ENCODE peak calls at places on chromosomes 7 and 10, in eight cellular contexts. P is GM23338; R is cardiac muscle cell; K is CD4-positive, alpha-beta memory T cell; U is left ventricle myocardium inferior; D is dorsolateral prefrontal cortex; L is AG04450; W is heart right ventricle. N is an unnamed sample. For H3K27me3, the result is how much of the 10 kb centered on the place peaks cover.

GRCh38 chr10:128976886-128977285 is 490.2 kb upstream of the MGMT start:
- DNase-seq in U (no peak), D (no peak), R (no peak), P (no peak), L (no peak), W (no peak), K (no peak), N (no peak)

GRCh38 chr10:98446121-98446655 is 547 bp downstream of the HPS1 start:
- DNase-seq in L (no peak), W (peak), U (no peak), P (peak), K (peak), D (peak), R (peak), N (peak)

GRCh38 chr10:90621577-90621976 is 236.3 kb downstream of the HTR7 start:
- DNase-seq in R (peak), L (no peak), K (no peak), W (no peak), P (peak), U (no peak), D (no peak), N (no peak)

GRCh38 chr10:17022898-17023297 is 106.7 kb downstream of the CUBN start:
- DNase-seq in L (no peak), K (no peak), W (no peak), U (no peak), R (no peak), D (no peak), P (peak), N (no peak)

GRCh38 chr7:83096065-83096580 is 66.6 kb downstream of the PCLO start:
- DNase-seq in U (no peak), R (no peak), P (no peak), K (no peak), L (no peak), W (no peak), D (no peak), N (no peak)

GRCh38 chr10:91162050-91162494 is 58.4 kb upstream of the PCGF5 start:
- DNase-seq in U (no peak), R (no peak), L (no peak), P (no peak), W (no peak), D (no peak), K (peak), N (no peak)

GRCh38 chr7:137591444-137591843 is 247.9 kb upstream of the PTN start:
- DNase-seq in R (peak), D (no peak), P (peak), K (no peak), W (no peak), L (no peak), U (no peak), N (peak)

GRCh38 chr7:129499915-129500463 is 2.3 kb upstream of the SMKR1 start:
- DNase-seq in K (no peak), U (no peak), D (no peak), L (no peak), R (no peak), P (no peak), W (no peak), N (peak)

GRCh38 chr10:129131439-129132122 is 335.5 kb upstream of the MGMT start:
- DNase-seq in L (no peak), P (no peak), U (no peak), D (no peak), W (no peak), K (no peak), R (no peak), N (no peak)

GRCh38 chr10:133230023-133230319 is at the start of gene UTF1:
- DNase-seq in R (no peak), L (no peak), W (no peak), U (no peak), K (no peak), D (no peak), P (peak), N (no peak)

GRCh38 chr7:27159278-27160146 is 3.0 kb upstream of the HOXA7 start:
- DNase-seq in L (no peak), K (no peak), R (no peak), U (peak), W (no peak), P (no peak), D (peak), N (no peak)

GRCh38 chr7:137755846-137756685 is 90.7 kb downstream of the DGKI start:
- DNase-seq in U (no peak), P (no peak), W (no peak), K (no peak), L (no peak), R (no peak), D (no peak), N (no peak)

GRCh38 chr10:101060036-101060950 is 1.5 kb upstream of the KAZALD1 start:
- DNase-seq in R (peak), U (peak), P (peak), K (peak), D (peak), W (peak), L (peak), N (peak)

GRCh38 chr10:131570716-131571307 is 259.3 kb upstream of the TCERG1L start:
- DNase-seq in L (no peak), P (no peak), U (no peak), K (no peak), D (peak), W (no peak), R (no peak), N (no peak)

GRCh38 chr7:131071786-131072504 is 255.7 kb upstream of the MKLN1 start:
- DNase-seq in L (no peak), W (no peak), D (no peak), U (no peak), P (peak), K (no peak), R (no peak), N (peak)

GRCh38 chr7:96675548-96675947 is 34.1 kb downstream of the SEM1 start:
- DNase-seq in L (no peak), P (no peak), R (no peak), D (no peak), U (no peak), K (no peak), W (no peak), N (no peak)

GRCh38 chr10:101257121-101257890 is 28.0 kb upstream of the LBX1 start:
- DNase-seq in L (no peak), K (no peak), P (no peak), D (no peak), U (no peak), W (no peak), R (no peak), N (no peak)

GRCh38 chr10:107728807-107729206 is 564.3 kb upstream of the SORCS1 start:
- DNase-seq in U (no peak), P (no peak), W (no peak), K (no peak), L (no peak), R (no peak), D (no peak), N (no peak)

GRCh38 chr10:31399171-31399570 is 80.2 kb downstream of the ZEB1 start:
- DNase-seq in P (no peak), D (no peak), U (no peak), W (no peak), K (no peak), R (no peak), L (no peak), N (no peak)

GRCh38 chr10:48605786-48606529 is 1.1 kb upstream of the ARHGAP22 start:
- DNase-seq in D (no peak), W (no peak), U (no peak), R (no peak), L (no peak), P (no peak), K (no peak), N (no peak)

GRCh38 chr10:50286517-50286916 is 35.2 kb upstream of the ASAH2 start:
- DNase-seq in K (no peak), W (no peak), R (no peak), D (no peak), P (no peak), U (no peak), L (no peak), N (no peak)

GRCh38 chr7:13336227-13336626 is 648.8 kb downstream of the ARL4A start:
- DNase-seq in D (no peak), W (no peak), K (no peak), P (no peak), L (no peak), R (no peak), U (no peak), N (no peak)

GRCh38 chr10:23543696-23544095 is 104.8 kb downstream of the OTUD1 start:
- DNase-seq in P (no peak), L (no peak), D (no peak), U (no peak), W (no peak), K (no peak), R (no peak), N (no peak)

GRCh38 chr7:27128776-27129728 is 1.5 kb downstream of the HOXA4 start:
- DNase-seq in W (no peak), P (no peak), D (no peak), U (no peak), L (no peak), K (no peak), R (no peak), N (no peak)

GRCh38 chr10:42983595-42983990 is 93.3 kb upstream of the RET start:
- DNase-seq in R (no peak), D (peak), P (no peak), U (no peak), L (no peak), W (no peak), K (no peak), N (no peak)

GRCh38 chr10:42981358-42982236 is 95.3 kb upstream of the RET start:
- DNase-seq in L (no peak), R (no peak), K (no peak), U (no peak), P (no peak), D (peak), W (no peak), N (no peak)

GRCh38 chr10:42984761-42985325 is 92.0 kb upstream of the RET start:
- DNase-seq in K (no peak), P (no peak), R (no peak), D (peak), L (no peak), W (no peak), U (no peak), N (no peak)

GRCh38 chr10:42984035-42984610 is 92.7 kb upstream of the RET start:
- DNase-seq in D (peak), L (no peak), W (no peak), K (no peak), R (no peak), P (no peak), U (no peak), N (no peak)

DNA sequence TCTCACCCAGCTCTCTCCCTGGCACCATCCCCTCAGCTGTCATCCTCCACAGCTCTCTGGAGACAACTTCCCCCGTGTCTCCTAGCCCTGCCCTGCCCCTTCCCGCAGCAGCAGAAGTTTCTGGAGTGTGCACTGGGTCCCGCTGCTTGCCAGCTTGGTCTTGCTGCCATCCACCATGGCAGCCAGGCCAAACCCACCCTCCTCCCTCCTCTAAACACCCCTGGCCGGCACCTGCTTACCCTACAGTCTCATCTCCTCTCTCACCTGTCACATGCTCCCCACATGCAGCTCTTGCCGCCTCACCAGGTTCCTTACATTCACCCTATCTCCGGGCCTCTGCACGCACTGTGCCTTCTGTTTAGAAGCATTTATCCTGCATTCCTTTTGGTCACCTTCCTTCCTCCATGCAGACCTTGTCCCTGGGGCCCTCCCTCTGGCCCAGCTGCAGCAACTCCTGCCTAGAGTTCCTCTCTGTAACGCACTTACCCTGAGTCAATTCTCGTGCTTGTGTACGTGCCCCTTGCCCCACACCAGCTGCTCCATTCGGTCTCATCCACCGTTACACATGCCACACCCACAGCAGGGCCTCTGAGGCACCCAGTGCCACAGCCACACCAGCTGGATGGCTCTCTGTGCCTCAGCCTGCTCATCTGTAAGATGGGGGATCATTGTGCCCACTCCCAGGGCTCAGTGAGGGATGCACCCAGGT is 93.8 kb upstream of the RET start:
- DNase-seq in K (no peak), W (no peak), D (peak), P (no peak), U (no peak), R (no peak), L (no peak), N (no peak)
- H3K27me3 ChIP-seq in K (under half), W (under half), D (under half), P (under half), U (under half), R (under half), L (under half), N (under half)

DNA sequence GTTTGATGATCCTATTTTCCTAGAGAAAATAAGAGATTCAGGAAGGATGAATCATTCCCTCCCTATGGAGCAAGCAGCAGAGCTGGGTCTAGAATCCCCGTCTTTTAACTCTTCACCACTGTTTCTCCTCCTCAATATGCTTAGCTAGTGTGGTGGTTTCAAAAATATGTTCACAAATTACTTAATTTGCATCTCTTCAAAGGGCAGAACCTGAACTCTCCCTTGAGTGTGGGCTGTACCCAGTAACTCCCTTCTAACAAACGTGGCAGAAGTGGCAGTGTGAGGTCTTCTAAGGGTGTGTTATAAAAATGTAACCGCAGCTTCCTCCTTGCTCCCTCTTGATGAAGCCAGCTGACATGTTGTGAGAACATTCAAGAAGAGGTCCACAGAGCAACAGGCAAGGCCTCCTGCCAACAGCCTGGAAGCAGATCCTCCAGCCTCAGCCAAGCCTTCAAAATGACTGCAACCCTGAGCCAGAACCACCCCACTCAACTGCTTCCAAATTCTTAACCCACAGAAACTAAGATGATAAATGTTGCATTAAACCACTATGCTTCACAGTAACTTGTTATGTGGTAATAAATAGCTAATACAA is 36.6 kb downstream of the SRPK2 start:
- DNase-seq in L (peak), R (no peak), P (no peak), D (peak), U (peak), K (peak), W (peak), N (peak)
- H3K4me3 ChIP-seq in L (peak), R (no peak), P (no peak), D (no peak), U (peak), K (no peak), W (peak), N (peak)

GRCh38 chr10:97138174-97138573 is 47.6 kb downstream of the SLIT1 start:
- DNase-seq in U (no peak), W (no peak), D (no peak), P (peak), L (no peak), K (no peak), R (no peak), N (no peak)

GRCh38 chr10:97134983-97135382 is 50.8 kb downstream of the SLIT1 start:
- DNase-seq in D (no peak), W (no peak), L (no peak), P (no peak), R (no peak), U (no peak), K (no peak), N (no peak)

GRCh38 chr10:97135464-97135863 is 50.3 kb downstream of the SLIT1 start:
- DNase-seq in W (no peak), P (no peak), K (no peak), L (no peak), D (no peak), U (no peak), R (no peak), N (no peak)

GRCh38 chr10:97138777-97139317 is 46.9 kb downstream of the SLIT1 start:
- DNase-seq in K (no peak), L (no peak), D (no peak), P (no peak), R (peak), U (peak), W (no peak), N (no peak)

GRCh38 chr10:97136744-97137143 is 49.0 kb downstream of the SLIT1 start:
- DNase-seq in L (no peak), R (no peak), U (no peak), W (no peak), P (no peak), D (no peak), K (no peak), N (no peak)
- H3K27me3 ChIP-seq in L (under half), R (under half), U (half or more), W (half or more), P (under half), D (under half), K (under half), N (under half)

GRCh38 chr10:1736972-1737221 is 428 bp downstream of the ADARB2 start:
- DNase-seq in R (no peak), W (no peak), D (no peak), K (no peak), U (no peak), P (no peak), L (no peak), N (no peak)

GRCh38 chr10:1736180-1736971 is 949 bp downstream of the ADARB2 start:
- DNase-seq in P (no peak), R (peak), K (no peak), L (no peak), U (no peak), W (no peak), D (no peak), N (no peak)

GRCh38 chr10:1735562-1735961 is 1.8 kb downstream of the ADARB2 start:
- DNase-seq in P (no peak), D (no peak), U (no peak), R (no peak), L (no peak), W (no peak), K (no peak), N (no peak)

GRCh38 chr10:1738950-1739349 is 1.6 kb upstream of the ADARB2 start:
- DNase-seq in D (no peak), R (peak), U (no peak), W (no peak), P (no peak), L (no peak), K (no peak), N (no peak)

GRCh38 chr10:1737222-1738061 is at the start of gene ADARB2:
- DNase-seq in R (peak), K (no peak), P (peak), W (peak), U (no peak), D (peak), L (no peak), N (no peak)
- H3K4me3 ChIP-seq in R (peak), K (no peak), P (peak), W (peak), U (peak), D (peak), L (no peak), N (no peak)